ENCODE peak calls at places on chromosomes 16 and 17, in nine cellular contexts. One of them, this sample, is unnamed.

GRCh38 chr17:10875984-10876555 is 38.2 kb upstream of the PIRT start:
- DNase-seq in psoas muscle: peak; percentile 19
- DNase-seq in fibroblast of the aortic adventitia: peak; percentile 27
- DNase-seq in AG10803: peak; percentile 10
- DNase-seq in fibroblast of mammary gland: peak; percentile 34
- DNase-seq in body of pancreas: peak; percentile 62
- DNase-seq in AG04450: no peak
- DNase-seq in IMR-90: peak; percentile 17
- DNase-seq in transverse colon: peak; percentile 56
- DNase-seq in this sample: peak; percentile 43

GRCh38 chr17:18253947-18254821 is 4.4 kb downstream of the FLII start:
- DNase-seq in fibroblast of the aortic adventitia: no peak
- DNase-seq in fibroblast of mammary gland: no peak
- DNase-seq in psoas muscle: no peak
- DNase-seq in AG04450: no peak
- DNase-seq in body of pancreas: no peak
- DNase-seq in AG10803: no peak
- DNase-seq in transverse colon: no peak
- DNase-seq in IMR-90: no peak
- DNase-seq in this sample: no peak

GRCh38 chr16:85746431-85747227 is 4.3 kb downstream of the C16orf74 start:
- DNase-seq in fibroblast of mammary gland: peak; percentile 51
- DNase-seq in psoas muscle: no peak
- DNase-seq in AG04450: no peak
- DNase-seq in fibroblast of the aortic adventitia: peak; percentile 71
- DNase-seq in body of pancreas: no peak
- DNase-seq in IMR-90: peak; percentile 44
- DNase-seq in AG10803: peak; percentile 58
- DNase-seq in transverse colon: peak; percentile 65
- DNase-seq in this sample: no peak

GRCh38 chr16:60741810-60742209 is 1294.4 kb downstream of the CDH8 start:
- DNase-seq in body of pancreas: no peak
- DNase-seq in AG04450: no peak
- DNase-seq in fibroblast of mammary gland: no peak
- DNase-seq in IMR-90: no peak
- DNase-seq in AG10803: no peak
- DNase-seq in transverse colon: no peak
- DNase-seq in psoas muscle: no peak
- DNase-seq in fibroblast of the aortic adventitia: no peak
- DNase-seq in this sample: no peak

GRCh38 chr16:3881499-3881995 is 1.0 kb upstream of the CREBBP start:
- DNase-seq in IMR-90: no peak
- DNase-seq in fibroblast of mammary gland: no peak
- DNase-seq in transverse colon: no peak
- DNase-seq in AG04450: no peak
- DNase-seq in body of pancreas: peak; percentile 19
- DNase-seq in fibroblast of the aortic adventitia: no peak
- DNase-seq in AG10803: no peak
- DNase-seq in psoas muscle: no peak
- DNase-seq in this sample: no peak

GRCh38 chr17:49787932-49788442 is 494 bp upstream of the KAT7 start:
- DNase-seq in AG04450: no peak
- DNase-seq in fibroblast of mammary gland: no peak
- DNase-seq in IMR-90: no peak
- DNase-seq in fibroblast of the aortic adventitia: no peak
- DNase-seq in transverse colon: peak; percentile 26
- DNase-seq in AG10803: peak; percentile 31
- DNase-seq in psoas muscle: no peak
- DNase-seq in body of pancreas: no peak
- DNase-seq in this sample: no peak

GRCh38 chr17:7238418-7239090 is 703 bp downstream of the PHF23 start:
- DNase-seq in fibroblast of the aortic adventitia: no peak
- DNase-seq in body of pancreas: peak; percentile 44
- DNase-seq in psoas muscle: no peak
- DNase-seq in AG10803: peak; percentile 42
- DNase-seq in transverse colon: no peak
- DNase-seq in AG04450: no peak
- DNase-seq in fibroblast of mammary gland: no peak
- DNase-seq in IMR-90: no peak
- DNase-seq in this sample: peak; percentile 43

GRCh38 chr17:880074-880870 is 98.1 kb downstream of the MRM3 start:
- DNase-seq in fibroblast of the aortic adventitia: peak; percentile 60
- DNase-seq in body of pancreas: no peak
- DNase-seq in transverse colon: no peak
- DNase-seq in AG10803: no peak
- DNase-seq in AG04450: no peak
- DNase-seq in fibroblast of mammary gland: peak; percentile 46
- DNase-seq in psoas muscle: no peak
- DNase-seq in IMR-90: peak; percentile 25
- DNase-seq in this sample: peak; percentile 22

GRCh38 chr16:66128363-66128725 is 238.1 kb upstream of the CDH5 start:
- DNase-seq in psoas muscle: no peak
- DNase-seq in transverse colon: no peak
- DNase-seq in AG04450: no peak
- DNase-seq in IMR-90: peak; percentile 8
- DNase-seq in AG10803: peak; percentile 65
- DNase-seq in fibroblast of the aortic adventitia: peak; percentile 20
- DNase-seq in body of pancreas: no peak
- DNase-seq in fibroblast of mammary gland: peak; percentile 14
- DNase-seq in this sample: no peak

GRCh38 chr17:52648995-52649394 is 490.5 kb upstream of the CA10 start:
- DNase-seq in AG10803: no peak
- DNase-seq in fibroblast of mammary gland: no peak
- DNase-seq in transverse colon: peak; percentile 59
- DNase-seq in psoas muscle: no peak
- DNase-seq in body of pancreas: no peak
- DNase-seq in AG04450: no peak
- DNase-seq in fibroblast of the aortic adventitia: no peak
- DNase-seq in IMR-90: no peak
- DNase-seq in this sample: no peak

GRCh38 chr17:44359001-44359400 is 4.7 kb downstream of the FAM171A2 start:
- DNase-seq in AG04450: no peak
- DNase-seq in AG10803: no peak
- DNase-seq in body of pancreas: no peak
- DNase-seq in psoas muscle: no peak
- DNase-seq in IMR-90: no peak
- DNase-seq in fibroblast of mammary gland: no peak
- DNase-seq in fibroblast of the aortic adventitia: no peak
- DNase-seq in transverse colon: no peak
- DNase-seq in this sample: no peak

GRCh38 chr17:67434061-67434525 is 57.0 kb downstream of the PITPNC1 start:
- DNase-seq in IMR-90: no peak
- DNase-seq in transverse colon: peak; percentile 33
- DNase-seq in AG10803: no peak
- DNase-seq in fibroblast of the aortic adventitia: no peak
- DNase-seq in psoas muscle: no peak
- DNase-seq in fibroblast of mammary gland: no peak
- DNase-seq in body of pancreas: peak; percentile 13
- DNase-seq in AG04450: no peak
- DNase-seq in this sample: no peak

GRCh38 chr16:88672776-88673175 is 9.9 kb upstream of the MVD start:
- DNase-seq in body of pancreas: peak; percentile 42
- DNase-seq in AG04450: no peak
- DNase-seq in fibroblast of the aortic adventitia: no peak
- DNase-seq in IMR-90: no peak
- DNase-seq in AG10803: no peak
- DNase-seq in fibroblast of mammary gland: no peak
- DNase-seq in transverse colon: no peak
- DNase-seq in psoas muscle: no peak
- DNase-seq in this sample: no peak

GRCh38 chr17:54864636-54865420 is 35.8 kb upstream of the TOM1L1 start:
- DNase-seq in psoas muscle: no peak
- DNase-seq in fibroblast of the aortic adventitia: no peak
- DNase-seq in IMR-90: no peak
- DNase-seq in AG04450: no peak
- DNase-seq in transverse colon: no peak
- DNase-seq in AG10803: no peak
- DNase-seq in body of pancreas: peak; percentile 35
- DNase-seq in fibroblast of mammary gland: no peak
- DNase-seq in this sample: no peak

GRCh38 chr17:1147664-1148063 is 32.1 kb downstream of the ABR start:
- DNase-seq in AG10803: peak; percentile 20
- DNase-seq in IMR-90: peak; percentile 43
- DNase-seq in fibroblast of mammary gland: peak; percentile 56
- DNase-seq in AG04450: no peak
- DNase-seq in psoas muscle: peak; percentile 17
- DNase-seq in body of pancreas: peak; percentile 70
- DNase-seq in transverse colon: peak; percentile 88
- DNase-seq in fibroblast of the aortic adventitia: peak; percentile 67
- DNase-seq in this sample: peak; percentile 68

GRCh38 chr16:21301168-21301894 is 23.2 kb upstream of the CRYM start:
- DNase-seq in IMR-90: peak; percentile 61
- DNase-seq in body of pancreas: peak; percentile 84
- DNase-seq in AG10803: peak; percentile 57
- DNase-seq in fibroblast of mammary gland: peak; percentile 74
- DNase-seq in transverse colon: peak; percentile 92
- DNase-seq in fibroblast of the aortic adventitia: peak; percentile 63
- DNase-seq in psoas muscle: peak; percentile 63
- DNase-seq in AG04450: no peak
- DNase-seq in this sample: peak; percentile 65

GRCh38 chr16:67407788-67408452 is 8.4 kb downstream of the ZDHHC1 start:
- DNase-seq in IMR-90: no peak
- DNase-seq in AG10803: no peak
- DNase-seq in psoas muscle: no peak
- DNase-seq in transverse colon: no peak
- DNase-seq in AG04450: no peak
- DNase-seq in fibroblast of the aortic adventitia: no peak
- DNase-seq in body of pancreas: no peak
- DNase-seq in fibroblast of mammary gland: no peak
- DNase-seq in this sample: no peak
- TF ChIP-seq CTCF in IMR-90: peak; percentile 2
- TF ChIP-seq CTCF in AG10803: peak; percentile 23
- TF ChIP-seq CTCF in psoas muscle: no peak
- TF ChIP-seq CTCF in transverse colon: no peak
- TF ChIP-seq CTCF in AG04450: peak; percentile 14
- TF ChIP-seq CTCF in fibroblast of the aortic adventitia: no peak
- TF ChIP-seq CTCF in body of pancreas: no peak
- TF ChIP-seq CTCF in fibroblast of mammary gland: peak; percentile 1
- TF ChIP-seq CTCF in this sample: no peak

GRCh38 chr16:50722410-50722737 is 19.5 kb upstream of the CYLD start:
- DNase-seq in AG04450: no peak
- DNase-seq in IMR-90: no peak
- DNase-seq in AG10803: no peak
- DNase-seq in transverse colon: no peak
- DNase-seq in fibroblast of the aortic adventitia: no peak
- DNase-seq in fibroblast of mammary gland: no peak
- DNase-seq in body of pancreas: no peak
- DNase-seq in psoas muscle: no peak
- DNase-seq in this sample: no peak
- H3K4me3 ChIP-seq in AG04450: no peak overlapping the region
- H3K4me3 ChIP-seq in IMR-90: no peak overlapping the region
- H3K4me3 ChIP-seq in AG10803: no peak overlapping the region
- H3K4me3 ChIP-seq in transverse colon: no peak overlapping the region
- H3K4me3 ChIP-seq in fibroblast of the aortic adventitia: no peak overlapping the region
- H3K4me3 ChIP-seq in fibroblast of mammary gland: no peak overlapping the region
- H3K4me3 ChIP-seq in body of pancreas: no peak overlapping the region
- H3K4me3 ChIP-seq in psoas muscle: no peak overlapping the region
- H3K4me3 ChIP-seq in this sample: no peak overlapping the region

GRCh38 chr16:71880176-71880575 is 3.8 kb downstream of the ZNF821 start:
- DNase-seq in body of pancreas: no peak
- DNase-seq in AG10803: no peak
- DNase-seq in transverse colon: no peak
- DNase-seq in fibroblast of mammary gland: no peak
- DNase-seq in AG04450: no peak
- DNase-seq in fibroblast of the aortic adventitia: no peak
- DNase-seq in IMR-90: no peak
- DNase-seq in psoas muscle: no peak
- DNase-seq in this sample: no peak

GRCh38 chr16:71883193-71883848 is 661 bp downstream of the ZNF821 start:
- DNase-seq in AG10803: peak; percentile 8
- DNase-seq in fibroblast of mammary gland: no peak
- DNase-seq in transverse colon: peak; percentile 61
- DNase-seq in psoas muscle: no peak
- DNase-seq in IMR-90: peak; percentile 6
- DNase-seq in fibroblast of the aortic adventitia: peak; percentile 13
- DNase-seq in AG04450: no peak
- DNase-seq in body of pancreas: peak; percentile 47
- DNase-seq in this sample: peak; percentile 23

GRCh38 chr16:71885261-71885650 is 1.3 kb upstream of the ZNF821 start:
- DNase-seq in body of pancreas: no peak
- DNase-seq in fibroblast of mammary gland: no peak
- DNase-seq in psoas muscle: no peak
- DNase-seq in fibroblast of the aortic adventitia: no peak
- DNase-seq in AG10803: no peak
- DNase-seq in IMR-90: no peak
- DNase-seq in AG04450: no peak
- DNase-seq in transverse colon: no peak
- DNase-seq in this sample: no peak

GRCh38 chr16:71882505-71883192 is 1.3 kb downstream of the ZNF821 start:
- DNase-seq in transverse colon: peak; percentile 82
- DNase-seq in AG04450: no peak
- DNase-seq in fibroblast of mammary gland: peak; percentile 78
- DNase-seq in AG10803: peak; percentile 73
- DNase-seq in body of pancreas: peak; percentile 77
- DNase-seq in IMR-90: peak; percentile 75
- DNase-seq in psoas muscle: no peak
- DNase-seq in fibroblast of the aortic adventitia: peak; percentile 82
- DNase-seq in this sample: peak; percentile 87

DNA sequence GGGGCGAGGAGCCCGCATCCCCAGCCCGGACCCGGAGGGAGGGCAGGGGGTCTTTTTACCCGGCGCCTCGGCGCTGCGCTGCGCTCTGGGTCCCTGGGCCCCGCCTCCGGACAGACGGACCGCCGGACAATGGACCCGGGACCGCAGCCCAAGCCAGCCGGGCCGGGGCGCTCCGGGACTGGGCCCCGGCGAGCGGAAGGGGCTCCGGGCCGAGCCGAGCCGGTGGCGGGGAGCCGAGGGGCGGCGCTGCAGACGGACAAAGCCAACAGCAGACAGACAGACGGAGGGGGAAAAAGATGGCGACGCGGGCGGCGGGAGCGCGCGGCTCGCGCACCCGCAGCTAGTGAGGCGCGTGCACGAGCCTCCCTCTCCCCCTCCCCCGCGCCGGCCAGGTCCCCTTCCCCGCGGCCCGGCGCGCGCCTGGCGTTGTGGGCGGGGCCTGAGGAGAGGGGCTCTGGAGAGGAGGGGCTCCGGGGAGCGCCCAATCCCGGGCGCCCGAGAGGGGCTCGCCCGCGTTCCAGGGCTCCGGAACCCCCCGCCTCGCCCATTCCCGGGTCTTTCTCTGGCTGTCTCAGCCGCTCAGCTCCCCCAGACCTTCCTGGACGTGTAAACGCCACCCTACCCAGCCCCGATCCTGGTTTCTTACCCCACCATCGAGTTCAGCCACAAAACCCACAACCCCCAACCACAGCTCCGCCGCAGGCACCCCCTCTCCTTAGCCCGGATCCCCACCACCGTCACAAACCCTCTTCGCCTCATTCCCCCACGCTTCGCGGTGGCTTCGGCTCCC is at the start of gene ZNF821:
- DNase-seq in fibroblast of the aortic adventitia: peak; percentile 49
- DNase-seq in psoas muscle: peak; percentile 84
- DNase-seq in body of pancreas: peak; percentile 87
- DNase-seq in AG04450: no peak
- DNase-seq in AG10803: peak; percentile 63
- DNase-seq in transverse colon: peak; percentile 84
- DNase-seq in fibroblast of mammary gland: peak; percentile 52
- DNase-seq in IMR-90: peak; percentile 64
- DNase-seq in this sample: peak; percentile 70
- TF ChIP-seq CTCF in fibroblast of the aortic adventitia: no peak
- TF ChIP-seq CTCF in psoas muscle: peak; percentile 49
- TF ChIP-seq CTCF in body of pancreas: peak; percentile 26
- TF ChIP-seq CTCF in AG04450: no peak
- TF ChIP-seq CTCF in AG10803: no peak
- TF ChIP-seq CTCF in transverse colon: peak; percentile 54
- TF ChIP-seq CTCF in fibroblast of mammary gland: no peak
- TF ChIP-seq CTCF in IMR-90: no peak
- TF ChIP-seq CTCF in this sample: no peak

GRCh38 chr16:58730724-58731370 is 3.3 kb downstream of the GOT2 start:
- DNase-seq in fibroblast of the aortic adventitia: no peak
- DNase-seq in transverse colon: no peak
- DNase-seq in body of pancreas: no peak
- DNase-seq in fibroblast of mammary gland: no peak
- DNase-seq in IMR-90: no peak
- DNase-seq in psoas muscle: no peak
- DNase-seq in AG04450: no peak
- DNase-seq in AG10803: no peak
- DNase-seq in this sample: no peak
- H3K4me3 ChIP-seq in fibroblast of the aortic adventitia: no peak overlapping the region
- H3K4me3 ChIP-seq in transverse colon: no peak overlapping the region
- H3K4me3 ChIP-seq in body of pancreas: no peak overlapping the region
- H3K4me3 ChIP-seq in fibroblast of mammary gland: no peak overlapping the region
- H3K4me3 ChIP-seq in IMR-90: no peak overlapping the region
- H3K4me3 ChIP-seq in psoas muscle: no peak overlapping the region
- H3K4me3 ChIP-seq in AG04450: no peak overlapping the region
- H3K4me3 ChIP-seq in AG10803: no peak overlapping the region
- H3K4me3 ChIP-seq in this sample: no peak overlapping the region

This sample was measured in choroid plexus epithelial cell.